ENCODE peak calls at places on chromosomes 4 and X, in seven cellular contexts. T is esophagus muscularis mucosa, V is GM12878, N is Peyer's patch, J is thyroid gland, G is heart left ventricle, E is HCT116. Z is an unnamed sample. For H3K27me3, the result is how much of the 10 kb centered on the place peaks cover.

GRCh38 chr4:74540193-74540592 is 95.3 kb downstream of the AREG start:
- DNase-seq in T (no peak), V (no peak), N (no peak), J (no peak), G (no peak), E (no peak), Z (no peak)

GRCh38 chr4:147312376-147313046 is 168.4 kb upstream of the EDNRA start:
- DNase-seq in T (no peak), V (no peak), N (no peak), J (peak), G (no peak), E (no peak), Z (no peak)

GRCh38 chr4:89140168-89140759 is 28.9 kb downstream of the TIGD2 start:
- DNase-seq in T (no peak), V (no peak), N (no peak), J (no peak), G (no peak), E (no peak), Z (no peak)

GRCh38 chr4:10160280-10160856 is 43.8 kb upstream of the WDR1 start:
- DNase-seq in T (no peak), V (no peak), N (no peak), J (no peak), G (no peak), E (peak), Z (no peak)

GRCh38 chrX:46903458-46904242 is 8.6 kb upstream of the JADE3 start:
- DNase-seq in T (peak), V (peak), N (peak), J (peak), G (peak), E (peak), Z (peak)

GRCh38 chr4:54382623-54383022 is 153.5 kb downstream of the PDGFRA start:
- DNase-seq in T (no peak), V (no peak), N (no peak), J (no peak), G (no peak), E (no peak), Z (no peak)

GRCh38 chr4:66294626-66295025 is 624.3 kb upstream of the EPHA5 start:
- DNase-seq in T (no peak), V (no peak), N (no peak), J (no peak), G (no peak), E (no peak), Z (no peak)

GRCh38 chrX:50183891-50184290 is 16.9 kb downstream of the AKAP4 start:
- DNase-seq in T (no peak), V (no peak), N (no peak), J (no peak), G (no peak), E (no peak), Z (peak)

GRCh38 chrX:40105016-40105790 is 7.4 kb upstream of the BCOR start:
- DNase-seq in T (no peak), V (no peak), N (peak), J (peak), G (peak), E (no peak), Z (peak)

GRCh38 chrX:132983496-132983895 is 25.1 kb upstream of the HS6ST2 start:
- DNase-seq in T (no peak), V (no peak), N (no peak), J (no peak), G (no peak), E (no peak), Z (no peak)

GRCh38 chr4:13403833-13404232 is 80.3 kb downstream of the RAB28 start:
- DNase-seq in T (no peak), V (no peak), N (no peak), J (no peak), G (no peak), E (no peak), Z (no peak)

GRCh38 chr4:2141022-2141761 is 82.1 kb downstream of the NAT8L start:
- DNase-seq in T (peak), V (peak), N (no peak), J (no peak), G (no peak), E (no peak), Z (no peak)

GRCh38 chr4:186931519-186931918 is 207.9 kb upstream of the FAT1 start:
- DNase-seq in T (no peak), V (no peak), N (no peak), J (no peak), G (no peak), E (no peak), Z (no peak)

GRCh38 chr4:151228196-151229119 is 48.5 kb upstream of the PRSS48 start:
- DNase-seq in T (peak), V (no peak), N (no peak), J (no peak), G (no peak), E (no peak), Z (no peak)

GRCh38 chr4:100208964-100209363 is 18.7 kb upstream of the DDIT4L start:
- DNase-seq in T (no peak), V (peak), N (no peak), J (no peak), G (no peak), E (no peak), Z (no peak)

GRCh38 chr4:4406455-4407298 is 19.8 kb downstream of the NSG1 start:
- DNase-seq in T (no peak), V (no peak), N (no peak), J (peak), G (no peak), E (no peak), Z (no peak)

GRCh38 chrX:131802836-131803626 is 220.1 kb upstream of the STK26 start:
- DNase-seq in T (no peak), V (peak), N (peak), J (no peak), G (peak), E (no peak), Z (peak)

GRCh38 chr4:82624819-82625218 is 63.0 kb upstream of the TMEM150C start:
- DNase-seq in T (no peak), V (no peak), N (no peak), J (no peak), G (no peak), E (no peak), Z (no peak)

GRCh38 chr4:23873717-23874535 is 15.9 kb downstream of the PPARGC1A start:
- DNase-seq in T (no peak), V (no peak), N (no peak), J (no peak), G (no peak), E (no peak), Z (no peak)

GRCh38 chr4:9924750-9925149 is 96.5 kb downstream of the SLC2A9 start:
- DNase-seq in T (no peak), V (no peak), N (no peak), J (no peak), G (no peak), E (no peak), Z (peak)

GRCh38 chr4:3484057-3484973 is 21.2 kb downstream of the DOK7 start:
- DNase-seq in T (no peak), V (no peak), N (peak), J (peak), G (peak), E (peak), Z (no peak)

GRCh38 chr4:182854466-182854865 is 62.7 kb downstream of the DCTD start:
- DNase-seq in T (no peak), V (no peak), N (no peak), J (no peak), G (no peak), E (no peak), Z (no peak)

GRCh38 chr4:101271516-101271915 is 75.8 kb downstream of the PPP3CA start:
- DNase-seq in T (no peak), V (no peak), N (no peak), J (no peak), G (no peak), E (no peak), Z (no peak)

GRCh38 chrX:35380808-35381700 is 417.1 kb upstream of the MAGEB16 start:
- DNase-seq in T (no peak), V (peak), N (no peak), J (no peak), G (no peak), E (no peak), Z (peak)

GRCh38 chr4:110058677-110059076 is 139.7 kb downstream of the ELOVL6 start:
- DNase-seq in T (no peak), V (no peak), N (no peak), J (no peak), G (no peak), E (no peak), Z (no peak)

GRCh38 chr4:181905708-181906107 is 337.5 kb upstream of the TENM3 start:
- DNase-seq in T (no peak), V (no peak), N (no peak), J (no peak), G (no peak), E (no peak), Z (no peak)

GRCh38 chrX:107050195-107050709 is 50.2 kb upstream of the MORC4 start:
- DNase-seq in T (no peak), V (no peak), N (no peak), J (peak), G (no peak), E (no peak), Z (no peak)

DNA sequence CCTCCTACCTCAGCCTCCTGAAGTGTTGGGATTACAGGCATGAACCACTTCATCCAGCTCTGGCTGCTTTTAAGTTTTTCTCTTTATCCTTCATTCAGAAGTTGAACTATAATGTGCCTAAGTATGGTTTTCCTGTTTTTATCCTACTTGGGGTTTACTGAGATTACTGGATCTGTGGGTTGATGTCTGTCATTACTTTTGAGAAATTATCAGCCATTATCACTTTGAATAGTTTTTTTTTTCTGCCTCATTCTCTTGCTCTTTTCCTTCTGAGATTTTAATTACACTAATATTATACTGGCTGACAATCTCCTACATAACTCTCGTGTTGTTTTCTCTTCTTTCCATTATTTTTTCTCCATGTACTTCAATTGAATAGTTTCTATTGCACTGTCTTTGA is 47.6 kb upstream of the MORC4 start:
- DNase-seq in T (no peak), V (no peak), N (no peak), J (no peak), G (no peak), E (no peak), Z (no peak)
- H3K27me3 ChIP-seq in T (under half), V (under half), N (under half), J (under half), G (under half), E (under half), Z (under half)

GRCh38 chr4:139266583-139267257 is 13.3 kb downstream of the MGARP start:
- DNase-seq in T (no peak), V (peak), N (peak), J (peak), G (peak), E (no peak), Z (peak)
- TF ChIP-seq POLR2A in T (no peak), V (no peak), N (no peak), J (no peak), G (no peak), E (no peak), Z (no peak)

GRCh38 chr4:184404047-184404446 is 70.3 kb downstream of the IRF2 start:
- DNase-seq in T (no peak), V (no peak), N (no peak), J (no peak), G (no peak), E (no peak), Z (no peak)

GRCh38 chr4:184408711-184409081 is 65.7 kb downstream of the IRF2 start:
- DNase-seq in T (no peak), V (no peak), N (no peak), J (peak), G (no peak), E (no peak), Z (no peak)

GRCh38 chr4:184408021-184408710 is 66.2 kb downstream of the IRF2 start:
- DNase-seq in T (no peak), V (no peak), N (no peak), J (no peak), G (no peak), E (no peak), Z (no peak)

GRCh38 chr4:184409502-184409901 is 64.8 kb downstream of the IRF2 start:
- DNase-seq in T (no peak), V (no peak), N (no peak), J (no peak), G (no peak), E (no peak), Z (no peak)

GRCh38 chr4:184406915-184407314 is 67.4 kb downstream of the IRF2 start:
- DNase-seq in T (no peak), V (no peak), N (no peak), J (no peak), G (no peak), E (no peak), Z (peak)
- H3K27ac ChIP-seq in T (peak), V (no peak), N (peak), J (no peak), G (peak), E (no peak), Z (peak)

DNA sequence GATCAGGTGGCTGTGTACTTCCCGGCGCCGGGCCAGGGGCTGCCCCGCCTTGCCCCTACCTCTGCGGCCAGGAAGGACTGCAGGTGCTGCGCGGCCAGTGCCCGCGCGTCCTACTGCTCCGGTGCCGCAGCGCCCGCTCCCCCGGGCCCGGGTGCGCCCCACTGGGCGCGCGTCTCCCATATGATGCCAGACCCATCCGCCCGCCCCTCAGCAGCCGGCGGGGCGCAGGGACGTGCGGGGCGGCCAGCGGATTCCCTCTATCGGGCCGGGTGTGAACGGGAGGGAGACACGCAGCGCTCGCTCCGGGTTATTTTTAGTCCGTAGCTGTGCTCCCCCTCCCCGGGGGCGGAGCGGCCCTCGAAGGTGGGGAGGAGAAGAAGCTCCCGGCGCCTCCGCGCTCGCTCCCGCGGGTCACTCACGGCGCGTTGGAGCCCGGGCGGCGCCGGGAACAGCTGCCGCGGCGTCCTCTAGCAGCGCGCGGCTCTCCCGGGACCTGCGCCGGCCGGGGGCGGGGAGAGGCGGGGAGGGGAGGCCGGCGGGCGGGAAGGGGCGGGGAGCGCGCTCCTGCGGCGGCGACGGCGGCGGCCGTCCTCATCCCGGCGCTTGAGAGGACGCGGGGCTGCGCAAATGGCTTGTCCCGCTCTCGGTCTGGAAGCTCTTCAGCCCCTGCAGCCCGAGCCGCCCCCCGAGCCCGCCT is 103.6 kb downstream of the UCHL1 start:
- DNase-seq in T (no peak), V (no peak), N (no peak), J (peak), G (peak), E (no peak), Z (peak)
- H3K27me3 ChIP-seq in T (under half), V (under half), N (under half), J (under half), G (under half), E (under half), Z (under half)

GRCh38 chr4:77819836-77820679 is 890 bp upstream of the CNOT6L start:
- DNase-seq in T (peak), V (peak), N (peak), J (peak), G (peak), E (peak), Z (peak)
- TF ChIP-seq POLR2A in T (peak), V (peak), N (peak), J (peak), G (peak), E (peak), Z (peak)

GRCh38 chrX:10280061-10280460 is 123.3 kb downstream of the CLCN4 start:
- DNase-seq in T (no peak), V (no peak), N (no peak), J (no peak), G (no peak), E (no peak), Z (no peak)
- H3K27ac ChIP-seq in T (no peak), V (no peak), N (no peak), J (no peak), G (no peak), E (no peak), Z (no peak)